ENCODE peak calls at places on chromosomes 2 and 18, in eight cellular contexts. Y is spleen, T is endothelial cell of umbilical vein, M is suprapubic skin, G is tibial nerve, A is esophagus muscularis mucosa, P is body of pancreas, F is esophagus squamous epithelium. K is an unnamed sample. For H3K9me3, the result is how much of the 10 kb centered on the place peaks cover.

GRCh38 chr2:45670646-45671045 is 19.2 kb downstream of the PRKCE start:
- DNase-seq in Y (no peak), T (no peak), M (no peak), G (no peak), A (no peak), P (no peak), F (no peak), K (no peak)

GRCh38 chr2:240707791-240708190 is 16.1 kb downstream of the AQP12A start:
- DNase-seq in Y (no peak), T (no peak), M (no peak), G (no peak), A (no peak), P (no peak), F (no peak), K (no peak)

GRCh38 chr18:38534073-38534472 is 968.5 kb upstream of the CELF4 start:
- DNase-seq in Y (no peak), T (no peak), M (no peak), G (no peak), A (no peak), P (no peak), F (no peak), K (no peak)

GRCh38 chr2:197453914-197454398 is 604 bp downstream of the COQ10B start:
- DNase-seq in Y (no peak), T (peak), M (no peak), G (peak), A (peak), P (peak), F (peak), K (peak)

GRCh38 chr18:3457261-3457724 is 7.3 kb downstream of the TGIF1 start:
- DNase-seq in Y (no peak), T (no peak), M (no peak), G (no peak), A (peak), P (peak), F (no peak), K (no peak)

GRCh38 chr2:162457021-162457420 is 113.1 kb downstream of the GCA start:
- DNase-seq in Y (no peak), T (no peak), M (no peak), G (no peak), A (no peak), P (no peak), F (no peak), K (no peak)

GRCh38 chr2:42117923-42118758 is 51.0 kb upstream of the EML4 start:
- DNase-seq in Y (no peak), T (peak), M (no peak), G (no peak), A (no peak), P (no peak), F (no peak), K (no peak)

GRCh38 chr2:238064376-238064775 is 3.6 kb downstream of the SCLY start:
- DNase-seq in Y (no peak), T (no peak), M (no peak), G (no peak), A (no peak), P (no peak), F (no peak), K (no peak)

GRCh38 chr2:159497256-159497655 is 119.1 kb downstream of the BAZ2B start:
- DNase-seq in Y (no peak), T (peak), M (no peak), G (peak), A (no peak), P (no peak), F (no peak), K (no peak)

GRCh38 chr2:240946046-240946445 is 39.9 kb downstream of the CROCC2 start:
- DNase-seq in Y (peak), T (no peak), M (peak), G (no peak), A (no peak), P (no peak), F (no peak), K (peak)

GRCh38 chr2:96929245-96929925 is 57.0 kb downstream of the FAM178B start:
- DNase-seq in Y (no peak), T (no peak), M (no peak), G (no peak), A (no peak), P (no peak), F (no peak), K (no peak)

GRCh38 chr2:36511858-36512630 is 85.9 kb downstream of the FEZ2 start:
- DNase-seq in Y (no peak), T (no peak), M (no peak), G (no peak), A (no peak), P (no peak), F (no peak), K (no peak)

GRCh38 chr2:119871725-119872124 is 112.0 kb downstream of the PTPN4 start:
- DNase-seq in Y (no peak), T (no peak), M (no peak), G (no peak), A (no peak), P (no peak), F (no peak), K (no peak)

GRCh38 chr2:240322231-240322955 is 113.1 kb upstream of the GPC1 start:
- DNase-seq in Y (no peak), T (no peak), M (peak), G (no peak), A (no peak), P (no peak), F (no peak), K (no peak)

GRCh38 chr2:72673279-72673678 is 152.6 kb downstream of the EXOC6B start:
- DNase-seq in Y (no peak), T (no peak), M (no peak), G (no peak), A (no peak), P (no peak), F (no peak), K (no peak)

GRCh38 chr2:178452870-178453269 is 1.7 kb downstream of the PJVK start:
- DNase-seq in Y (no peak), T (no peak), M (no peak), G (no peak), A (no peak), P (no peak), F (no peak), K (no peak)

GRCh38 chr18:45253973-45254372 is 361.3 kb upstream of the SLC14A2 start:
- DNase-seq in Y (no peak), T (no peak), M (no peak), G (no peak), A (no peak), P (no peak), F (no peak), K (no peak)

GRCh38 chr18:45252474-45252873 is 362.8 kb upstream of the SLC14A2 start:
- DNase-seq in Y (no peak), T (no peak), M (no peak), G (no peak), A (no peak), P (no peak), F (no peak), K (no peak)

GRCh38 chr18:45251236-45251635 is 364.0 kb upstream of the SLC14A2 start:
- DNase-seq in Y (no peak), T (no peak), M (no peak), G (no peak), A (no peak), P (no peak), F (no peak), K (no peak)

GRCh38 chr18:45254683-45255082 is 360.6 kb upstream of the SLC14A2 start:
- DNase-seq in Y (no peak), T (no peak), M (no peak), G (no peak), A (no peak), P (no peak), F (no peak), K (no peak)

DNA sequence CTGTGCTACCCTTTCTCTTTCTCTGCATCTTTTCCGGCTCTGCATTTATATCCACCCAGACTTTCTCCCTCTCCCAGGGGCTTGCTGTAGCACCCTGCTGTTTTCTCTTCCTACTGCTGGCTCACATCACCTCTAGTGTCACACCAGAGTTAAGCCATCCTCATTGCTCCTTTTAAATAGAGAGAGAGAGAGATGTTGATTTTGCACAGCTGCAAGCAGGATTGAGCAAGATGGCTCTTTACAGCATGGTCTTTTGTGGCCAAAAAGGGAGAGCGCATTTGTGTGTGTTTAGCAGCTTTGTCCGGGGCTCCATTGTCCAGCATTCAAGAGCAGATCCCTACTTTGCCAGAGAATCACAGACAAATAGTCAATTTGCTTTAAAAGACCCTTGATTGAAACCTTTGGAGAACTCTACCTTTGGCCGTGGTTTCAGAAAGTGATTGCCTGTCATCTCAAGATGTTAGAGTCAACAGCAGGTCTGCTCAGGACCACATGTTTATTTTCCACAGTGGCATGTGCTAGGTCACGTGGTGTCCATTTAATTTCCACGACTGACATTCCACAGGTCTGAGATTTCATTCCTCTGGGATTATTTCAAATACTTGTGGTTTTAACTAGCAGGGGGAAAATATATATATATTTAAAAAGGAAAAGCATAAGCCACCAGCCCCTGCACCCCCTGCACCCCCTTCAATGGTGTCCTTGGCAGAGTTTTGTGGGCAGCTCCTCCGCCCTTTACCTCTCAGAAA is 360.0 kb upstream of the SLC14A2 start:
- DNase-seq in Y (no peak), T (no peak), M (no peak), G (peak), A (no peak), P (peak), F (no peak), K (no peak)
- H3K27ac ChIP-seq in Y (no peak), T (no peak), M (peak), G (peak), A (peak), P (no peak), F (peak), K (peak)

DNA sequence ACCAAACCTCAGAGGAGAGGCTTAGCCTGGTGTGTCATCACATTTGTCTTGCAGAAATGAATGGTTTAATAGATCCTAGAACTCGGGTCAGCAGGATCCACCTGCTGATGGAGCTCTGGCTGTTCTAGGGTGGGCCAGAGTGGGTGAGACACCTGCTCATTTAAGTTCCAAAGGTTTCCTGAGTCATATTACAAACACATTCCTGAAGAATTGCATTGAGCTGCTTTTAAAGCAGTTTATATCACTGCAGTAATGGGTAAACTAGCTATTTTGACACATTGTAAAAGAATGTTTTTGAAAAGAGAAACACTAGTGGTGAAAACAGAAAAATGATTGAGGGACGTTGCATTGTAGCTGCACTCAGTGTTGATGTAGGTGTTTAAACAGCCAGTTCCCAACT is 175.3 kb upstream of the TCF4 start:
- DNase-seq in Y (no peak), T (peak), M (no peak), G (no peak), A (peak), P (no peak), F (no peak), K (no peak)
- H3K9me3 ChIP-seq in Y (under half), T (under half), M (under half), G (under half), A (under half), P (under half), F (under half), K (under half)

GRCh38 chr2:121073320-121074210 is 211.4 kb downstream of the TFCP2L1 start:
- DNase-seq in Y (no peak), T (no peak), M (no peak), G (no peak), A (no peak), P (no peak), F (no peak), K (no peak)

GRCh38 chr2:121074322-121074932 is 210.6 kb downstream of the TFCP2L1 start:
- DNase-seq in Y (no peak), T (no peak), M (no peak), G (no peak), A (no peak), P (no peak), F (no peak), K (no peak)

GRCh38 chr2:121076501-121076820 is 208.5 kb downstream of the TFCP2L1 start:
- DNase-seq in Y (no peak), T (no peak), M (no peak), G (no peak), A (no peak), P (no peak), F (no peak), K (no peak)

GRCh38 chr2:121075641-121076500 is 209.1 kb downstream of the TFCP2L1 start:
- DNase-seq in Y (no peak), T (no peak), M (no peak), G (no peak), A (no peak), P (no peak), F (no peak), K (no peak)

GRCh38 chr2:121075006-121075545 is 209.9 kb downstream of the TFCP2L1 start:
- DNase-seq in Y (no peak), T (peak), M (no peak), G (peak), A (no peak), P (peak), F (no peak), K (no peak)
- TF ChIP-seq POLR2A in Y (no peak), T (peak), M (no peak), G (peak), A (no peak), P (peak), F (no peak), K (no peak)

GRCh38 chr18:26425148-26425531 is 123.2 kb downstream of the KCTD1 start:
- DNase-seq in Y (no peak), T (no peak), M (no peak), G (no peak), A (peak), P (no peak), F (no peak), K (no peak)

GRCh38 chr18:26421503-26421902 is 126.8 kb downstream of the KCTD1 start:
- DNase-seq in Y (no peak), T (no peak), M (no peak), G (no peak), A (peak), P (no peak), F (no peak), K (no peak)

GRCh38 chr18:26421931-26422330 is 126.4 kb downstream of the KCTD1 start:
- DNase-seq in Y (no peak), T (no peak), M (no peak), G (no peak), A (no peak), P (no peak), F (no peak), K (no peak)

GRCh38 chr18:26422472-26423162 is 125.7 kb downstream of the KCTD1 start:
- DNase-seq in Y (no peak), T (no peak), M (no peak), G (no peak), A (peak), P (no peak), F (no peak), K (no peak)

DNA sequence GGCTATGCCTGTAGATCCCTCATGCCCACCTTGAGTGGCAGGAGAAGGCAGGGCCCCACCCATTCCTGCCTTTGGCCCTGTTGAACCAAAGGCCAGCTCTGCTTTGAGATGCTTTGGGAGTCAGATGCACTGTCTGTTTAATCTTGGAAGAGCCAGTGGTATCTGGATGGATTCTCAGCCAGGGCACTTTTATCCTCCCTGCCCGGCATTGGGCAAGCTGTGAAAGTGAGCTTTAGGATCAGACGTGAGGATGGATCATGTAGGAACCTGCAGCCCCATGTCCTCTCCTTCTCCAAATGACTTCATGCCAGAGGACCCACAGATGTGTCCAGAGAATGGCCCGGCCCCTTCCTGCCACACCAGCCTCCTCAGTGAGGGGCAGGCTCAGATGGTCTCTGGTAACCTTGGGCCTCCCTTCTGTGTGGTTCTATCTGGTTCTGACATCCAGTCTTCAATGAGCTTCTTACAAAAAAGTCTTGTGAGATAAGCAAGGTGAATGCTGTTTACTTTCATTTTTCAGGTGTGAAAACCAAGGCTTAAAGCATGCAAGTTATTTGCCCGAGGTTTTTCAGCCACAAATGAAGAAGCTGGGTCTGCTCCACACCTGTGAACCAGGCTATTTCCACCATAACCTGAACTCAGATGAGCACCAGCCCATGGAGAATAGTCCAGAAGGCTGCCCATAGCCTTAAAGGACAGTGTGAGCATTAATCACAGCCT is 123.8 kb downstream of the KCTD1 start:
- DNase-seq in Y (no peak), T (no peak), M (no peak), G (no peak), A (peak), P (no peak), F (no peak), K (no peak)
- H3K27ac ChIP-seq in Y (no peak), T (no peak), M (no peak), G (no peak), A (no peak), P (no peak), F (no peak), K (no peak)

DNA sequence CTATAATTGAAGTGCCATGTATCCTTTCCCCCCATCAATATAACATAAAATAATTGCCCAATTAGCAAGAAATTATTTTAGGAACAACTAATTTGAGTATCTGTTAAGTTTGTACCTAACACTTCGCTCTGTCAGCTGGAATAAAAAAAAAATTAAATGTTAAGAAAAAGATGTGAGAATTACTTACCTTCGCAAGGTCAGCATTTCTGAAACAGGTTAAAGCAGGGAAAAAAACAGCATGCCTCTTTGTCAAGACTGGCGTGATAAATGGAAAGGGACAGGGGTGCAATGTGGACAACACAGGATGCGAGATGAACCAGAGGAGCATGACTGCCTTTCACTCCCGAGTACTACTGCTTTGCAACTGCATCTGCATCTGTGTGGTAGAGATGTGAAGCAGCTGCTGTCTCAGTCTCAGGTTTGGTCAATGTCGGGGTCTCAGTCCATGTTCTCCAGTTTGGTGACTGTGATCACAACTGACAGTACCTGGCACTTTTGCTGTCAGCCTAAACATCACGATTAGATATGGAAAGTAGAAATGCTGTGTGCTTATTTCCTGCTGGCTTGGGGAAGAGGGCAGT is 565.4 kb upstream of the LRRTM1 start:
- DNase-seq in Y (no peak), T (no peak), M (no peak), G (no peak), A (no peak), P (no peak), F (no peak), K (no peak)
- H3K9me3 ChIP-seq in Y (under half), T (under half), M (under half), G (under half), A (under half), P (under half), F (under half), K (under half)

GRCh38 chr2:112048236-112048592 is 6.9 kb upstream of the TMEM87B start:
- DNase-seq in Y (no peak), T (no peak), M (no peak), G (no peak), A (no peak), P (no peak), F (no peak), K (no peak)
- TF ChIP-seq POLR2A in Y (no peak), T (no peak), M (no peak), G (no peak), A (no peak), P (no peak), F (no peak), K (no peak)

DNA sequence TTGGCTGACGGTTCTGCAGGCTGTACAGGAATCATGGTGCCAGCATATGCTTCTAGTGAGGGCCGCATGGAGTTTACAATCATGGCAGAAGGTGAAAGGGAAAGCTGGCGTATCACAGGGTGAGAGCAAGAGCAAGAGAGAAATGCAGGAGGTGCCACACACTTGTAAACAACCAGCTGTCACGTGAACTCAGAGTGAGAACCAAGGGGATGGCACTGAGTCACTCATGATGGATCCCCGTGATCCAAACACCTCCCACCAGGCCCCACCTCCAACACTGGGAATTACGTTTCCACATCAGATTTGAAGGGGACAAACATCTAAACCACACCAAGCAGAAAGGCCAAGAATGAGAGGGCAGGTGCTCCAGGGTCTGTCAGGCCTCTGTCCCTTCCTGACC is 185.0 kb upstream of the PID1 start:
- DNase-seq in Y (no peak), T (no peak), M (no peak), G (no peak), A (no peak), P (no peak), F (no peak), K (no peak)
- H3K27ac ChIP-seq in Y (no peak), T (peak), M (no peak), G (no peak), A (no peak), P (no peak), F (no peak), K (no peak)

DNA sequence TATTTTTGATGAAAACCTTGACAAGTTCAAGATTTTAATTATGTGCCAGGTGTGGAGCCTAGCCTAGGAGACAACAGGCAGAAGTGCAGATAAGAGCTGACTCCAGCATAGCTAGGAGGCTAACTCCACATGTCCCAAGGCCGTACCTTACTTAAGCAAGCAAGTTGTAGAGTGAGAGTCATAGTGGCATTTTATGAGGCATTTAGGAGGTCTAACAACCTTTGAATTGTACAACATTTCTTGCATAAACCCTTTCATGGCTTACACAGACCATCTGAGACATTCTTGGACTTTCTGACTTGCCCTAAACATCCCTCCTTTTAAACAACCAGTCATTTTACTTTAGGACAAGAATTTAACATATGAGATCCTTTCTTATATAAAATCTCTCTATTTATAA is 8.3 kb upstream of the SUCLG1 start:
- DNase-seq in Y (no peak), T (no peak), M (no peak), G (no peak), A (no peak), P (no peak), F (no peak), K (no peak)
- H3K9me3 ChIP-seq in Y (under half), T (under half), M (under half), G (under half), A (under half), P (under half), F (under half), K (under half)

K was measured in breast epithelium.